ENCODE peak calls at places on chromosomes 16 and 17, in four cellular contexts. One of them, this sample, is unnamed.

GRCh38 chr17:31674717-31675349 is 184.2 kb downstream of the COPRS start:
- DNase-seq in GM19239: no peak
- DNase-seq in ELF-1: no peak
- DNase-seq in cardiac muscle cell: no peak
- DNase-seq in this sample: no peak

GRCh38 chr17:48368352-48368751 is 61.7 kb downstream of the SKAP1 start:
- DNase-seq in cardiac muscle cell: no peak
- DNase-seq in ELF-1: no peak
- DNase-seq in GM19239: no peak
- DNase-seq in this sample: no peak

GRCh38 chr16:89395150-89396142 is 94.9 kb downstream of the ANKRD11 start:
- DNase-seq in ELF-1: no peak
- DNase-seq in GM19239: no peak
- DNase-seq in cardiac muscle cell: no peak
- DNase-seq in this sample: no peak

GRCh38 chr16:2533912-2534311 is 2.7 kb upstream of the CEMP1 start:
- DNase-seq in cardiac muscle cell: no peak
- DNase-seq in GM19239: no peak
- DNase-seq in ELF-1: no peak
- DNase-seq in this sample: no peak

GRCh38 chr16:79821911-79822310 is 221.4 kb upstream of the MAF start:
- DNase-seq in ELF-1: no peak
- DNase-seq in cardiac muscle cell: no peak
- DNase-seq in GM19239: no peak
- DNase-seq in this sample: no peak

GRCh38 chr17:40511667-40512221 is 10.3 kb upstream of the TNS4 start:
- DNase-seq in GM19239: no peak
- DNase-seq in cardiac muscle cell: no peak
- DNase-seq in ELF-1: no peak
- DNase-seq in this sample: no peak

GRCh38 chr17:19369846-19370492 is 7.4 kb upstream of the B9D1 start:
- DNase-seq in cardiac muscle cell: no peak
- DNase-seq in GM19239: no peak
- DNase-seq in ELF-1: no peak
- DNase-seq in this sample: no peak

GRCh38 chr16:77723108-77723514 is 797 bp downstream of the NUDT7 start:
- DNase-seq in GM19239: no peak
- DNase-seq in ELF-1: no peak
- DNase-seq in cardiac muscle cell: peak; percentile 2
- DNase-seq in this sample: no peak

GRCh38 chr17:66665194-66665593 is 169.7 kb upstream of the CACNG5 start:
- DNase-seq in GM19239: no peak
- DNase-seq in ELF-1: no peak
- DNase-seq in cardiac muscle cell: no peak
- DNase-seq in this sample: no peak

GRCh38 chr16:22300427-22301071 is 3.3 kb downstream of the POLR3E start:
- DNase-seq in cardiac muscle cell: peak; percentile 65
- DNase-seq in ELF-1: peak; percentile 58
- DNase-seq in GM19239: peak; percentile 30
- DNase-seq in this sample: no peak